ENCODE peak calls at places on chromosome 13, in four cellular contexts. K, G, Z and Y are unnamed samples.

GRCh38 chr13:29434217-29434940 is 161.1 kb downstream of the SLC7A1 start:
- DNase-seq in K (no peak), G (no peak), Z (no peak), Y (peak; percentile 4)

GRCh38 chr13:21104199-21105019 is 43.0 kb upstream of the LATS2 start:
- DNase-seq in K (no peak), G (no peak), Z (no peak), Y (no peak)

GRCh38 chr13:87999141-87999765 is 328.1 kb downstream of the SLITRK5 start:
- DNase-seq in K (peak; percentile 58), G (no peak), Z (no peak), Y (no peak)

GRCh38 chr13:50916701-50917184 is 7.2 kb downstream of the RNASEH2B start:
- DNase-seq in K (no peak), G (no peak), Z (no peak), Y (no peak)

GRCh38 chr13:94480672-94481145 is 1.2 kb upstream of the DCT start:
- DNase-seq in K (peak; percentile 91), G (peak; percentile 45), Z (no peak), Y (no peak)

GRCh38 chr13:33490461-33491327 is 205.1 kb upstream of the STARD13 start:
- DNase-seq in K (peak; percentile 23), G (no peak), Z (no peak), Y (peak; percentile 8)

GRCh38 chr13:40780822-40781401 is 8.5 kb upstream of the SLC25A15 start:
- DNase-seq in K (peak; percentile 39), G (no peak), Z (no peak), Y (no peak)

GRCh38 chr13:59750860-59751259 is 412.9 kb downstream of the DIAPH3 start:
- DNase-seq in K (peak; percentile 68), G (no peak), Z (no peak), Y (no peak)

GRCh38 chr13:106795847-106796246 is 227.9 kb upstream of the ARGLU1 start:
- DNase-seq in K (no peak), G (no peak), Z (no peak), Y (no peak)

GRCh38 chr13:110644892-110645521 is 29.7 kb downstream of the NAXD start:
- DNase-seq in K (peak; percentile 73), G (peak; percentile 60), Z (peak; percentile 63), Y (peak; percentile 58)

GRCh38 chr13:45231722-45232121 is 30.9 kb upstream of the KCTD4 start:
- DNase-seq in K (peak; percentile 35), G (no peak), Z (no peak), Y (no peak)

GRCh38 chr13:21478881-21479808 is 20.0 kb upstream of the ZDHHC20 start:
- DNase-seq in K (peak; percentile 77), G (no peak), Z (no peak), Y (peak; percentile 13)

GRCh38 chr13:59931621-59932020 is 232.1 kb downstream of the DIAPH3 start:
- DNase-seq in K (no peak), G (no peak), Z (no peak), Y (no peak)

DNA sequence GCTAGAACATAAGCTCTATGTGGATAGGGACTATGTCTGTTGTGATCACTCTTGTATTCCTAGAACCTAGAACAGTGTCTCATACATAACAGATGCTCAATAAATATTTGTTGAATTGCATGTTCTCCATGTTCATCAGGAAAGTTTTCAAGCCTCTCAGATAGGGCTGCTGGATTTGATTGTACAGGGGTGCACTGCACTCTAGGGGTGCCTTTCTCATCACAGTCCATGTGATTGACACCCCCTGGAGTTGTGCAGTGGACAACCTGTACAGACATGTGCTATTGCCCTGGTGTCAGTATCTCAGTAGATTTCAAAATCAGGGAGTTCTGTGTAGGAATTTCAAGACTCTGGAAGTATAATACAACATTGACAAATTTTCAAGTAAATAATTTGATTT is 58.9 kb downstream of the MBNL2 start:
- DNase-seq in K (no peak), G (no peak), Z (no peak), Y (no peak)
- H3K27ac ChIP-seq in K (peak overlapping the region; percentile 89), G (no peak overlapping the region), Z (no peak overlapping the region), Y (no peak overlapping the region)

GRCh38 chr13:46388308-46388707 is 1.3 kb upstream of the RUBCNL start:
- DNase-seq in K (no peak), G (no peak), Z (no peak), Y (no peak)
- H3K27ac ChIP-seq in K (no peak overlapping the region), G (no peak overlapping the region), Z (no peak overlapping the region), Y (no peak overlapping the region)

DNA sequence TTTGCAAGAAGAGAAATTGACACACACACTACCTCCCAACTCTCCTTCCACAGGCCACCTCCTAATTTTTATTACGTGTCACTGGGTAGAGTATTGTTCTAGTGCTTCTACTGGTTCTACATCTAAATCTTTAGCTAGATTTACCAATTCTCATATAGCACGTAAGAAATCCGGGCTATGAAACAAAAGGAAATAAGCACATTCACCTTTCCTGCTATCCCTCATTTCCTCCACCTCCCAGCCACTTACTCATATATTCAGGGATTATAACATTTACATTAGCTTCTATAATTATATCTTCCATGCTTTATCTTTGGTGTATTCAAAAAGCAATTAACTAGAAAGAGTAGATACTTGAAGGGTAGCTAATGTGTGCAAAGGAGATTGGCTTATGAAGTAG is 39.7 kb downstream of the USP12 start:
- DNase-seq in K (no peak), G (no peak), Z (no peak), Y (no peak)
- H3K27ac ChIP-seq in K (peak overlapping the region; percentile 53), G (no peak overlapping the region), Z (no peak overlapping the region), Y (no peak overlapping the region)

GRCh38 chr13:109600078-109600477 is 186.3 kb downstream of the IRS2 start:
- DNase-seq in K (no peak), G (no peak), Z (no peak), Y (no peak)
- H3K27ac ChIP-seq in K (no peak overlapping the region), G (no peak overlapping the region), Z (no peak overlapping the region), Y (no peak overlapping the region)